ENCODE peak calls at places on chromosomes 13 and 19, in ten cellular contexts. One of them, this sample, is unnamed.

GRCh38 chr19:10105241-10106099 is 692 bp upstream of the PPAN start:
- DNase-seq in fibroblast of lung: no peak
- DNase-seq in HS-5: no peak
- DNase-seq in activated naive CD8-positive, alpha-beta T cell treated with anti-CD3 and anti-CD28 coated beads, Interleukin-2, amount 50 U/mL, for 16 hours: peak
- DNase-seq in CD4-positive, alpha-beta memory T cell: no peak
- DNase-seq in activated naive CD4-positive, alpha-beta T cell treated with anti-CD3 and anti-CD28 coated beads, Interleukin-2, amount 50 U/mL, for 72 hours: peak
- DNase-seq in bronchial epithelial cell: no peak
- DNase-seq in A549: no peak
- DNase-seq in SK-N-MC: no peak
- DNase-seq in T-helper 2 cell: peak
- DNase-seq in this sample: no peak

GRCh38 chr13:63910406-63910957 is 2494.8 kb upstream of the PCDH20 start:
- DNase-seq in fibroblast of lung: peak
- DNase-seq in HS-5: no peak
- DNase-seq in activated naive CD8-positive, alpha-beta T cell treated with anti-CD3 and anti-CD28 coated beads, Interleukin-2, amount 50 U/mL, for 16 hours: no peak
- DNase-seq in CD4-positive, alpha-beta memory T cell: no peak
- DNase-seq in activated naive CD4-positive, alpha-beta T cell treated with anti-CD3 and anti-CD28 coated beads, Interleukin-2, amount 50 U/mL, for 72 hours: no peak
- DNase-seq in bronchial epithelial cell: no peak
- DNase-seq in A549: no peak
- DNase-seq in SK-N-MC: no peak
- DNase-seq in T-helper 2 cell: no peak
- DNase-seq in this sample: no peak

GRCh38 chr13:100707818-100708740 is 33.5 kb upstream of the TMTC4 start:
- DNase-seq in fibroblast of lung: no peak
- DNase-seq in HS-5: no peak
- DNase-seq in activated naive CD8-positive, alpha-beta T cell treated with anti-CD3 and anti-CD28 coated beads, Interleukin-2, amount 50 U/mL, for 16 hours: no peak
- DNase-seq in CD4-positive, alpha-beta memory T cell: no peak
- DNase-seq in activated naive CD4-positive, alpha-beta T cell treated with anti-CD3 and anti-CD28 coated beads, Interleukin-2, amount 50 U/mL, for 72 hours: peak
- DNase-seq in bronchial epithelial cell: peak
- DNase-seq in A549: no peak
- DNase-seq in SK-N-MC: no peak
- DNase-seq in T-helper 2 cell: no peak
- DNase-seq in this sample: no peak

GRCh38 chr13:30466841-30467252 is 1.1 kb upstream of the HMGB1 start:
- DNase-seq in fibroblast of lung: no peak
- DNase-seq in HS-5: no peak
- DNase-seq in activated naive CD8-positive, alpha-beta T cell treated with anti-CD3 and anti-CD28 coated beads, Interleukin-2, amount 50 U/mL, for 16 hours: no peak
- DNase-seq in CD4-positive, alpha-beta memory T cell: no peak
- DNase-seq in activated naive CD4-positive, alpha-beta T cell treated with anti-CD3 and anti-CD28 coated beads, Interleukin-2, amount 50 U/mL, for 72 hours: no peak
- DNase-seq in bronchial epithelial cell: no peak
- DNase-seq in A549: no peak
- DNase-seq in SK-N-MC: no peak
- DNase-seq in T-helper 2 cell: peak
- DNase-seq in this sample: no peak

GRCh38 chr19:56725829-56726424 is 54.4 kb upstream of the ZNF835 start:
- DNase-seq in fibroblast of lung: peak
- DNase-seq in HS-5: no peak
- DNase-seq in activated naive CD8-positive, alpha-beta T cell treated with anti-CD3 and anti-CD28 coated beads, Interleukin-2, amount 50 U/mL, for 16 hours: no peak
- DNase-seq in CD4-positive, alpha-beta memory T cell: no peak
- DNase-seq in activated naive CD4-positive, alpha-beta T cell treated with anti-CD3 and anti-CD28 coated beads, Interleukin-2, amount 50 U/mL, for 72 hours: no peak
- DNase-seq in bronchial epithelial cell: no peak
- DNase-seq in A549: no peak
- DNase-seq in SK-N-MC: no peak
- DNase-seq in T-helper 2 cell: no peak
- DNase-seq in this sample: peak

GRCh38 chr19:39563408-39563807 is 23.4 kb upstream of the EID2 start:
- DNase-seq in fibroblast of lung: no peak
- DNase-seq in HS-5: peak
- DNase-seq in activated naive CD8-positive, alpha-beta T cell treated with anti-CD3 and anti-CD28 coated beads, Interleukin-2, amount 50 U/mL, for 16 hours: no peak
- DNase-seq in CD4-positive, alpha-beta memory T cell: no peak
- DNase-seq in activated naive CD4-positive, alpha-beta T cell treated with anti-CD3 and anti-CD28 coated beads, Interleukin-2, amount 50 U/mL, for 72 hours: no peak
- DNase-seq in bronchial epithelial cell: peak
- DNase-seq in A549: no peak
- DNase-seq in SK-N-MC: no peak
- DNase-seq in T-helper 2 cell: no peak
- DNase-seq in this sample: no peak

GRCh38 chr19:35143818-35144217 is 763 bp downstream of the FXYD7 start:
- DNase-seq in fibroblast of lung: no peak
- DNase-seq in HS-5: no peak
- DNase-seq in activated naive CD8-positive, alpha-beta T cell treated with anti-CD3 and anti-CD28 coated beads, Interleukin-2, amount 50 U/mL, for 16 hours: no peak
- DNase-seq in CD4-positive, alpha-beta memory T cell: no peak
- DNase-seq in activated naive CD4-positive, alpha-beta T cell treated with anti-CD3 and anti-CD28 coated beads, Interleukin-2, amount 50 U/mL, for 72 hours: no peak
- DNase-seq in bronchial epithelial cell: no peak
- DNase-seq in A549: no peak
- DNase-seq in SK-N-MC: no peak
- DNase-seq in T-helper 2 cell: no peak
- DNase-seq in this sample: peak

GRCh38 chr19:47225746-47226425 is 5.1 kb downstream of the BBC3 start:
- DNase-seq in fibroblast of lung: peak
- DNase-seq in HS-5: no peak
- DNase-seq in activated naive CD8-positive, alpha-beta T cell treated with anti-CD3 and anti-CD28 coated beads, Interleukin-2, amount 50 U/mL, for 16 hours: peak
- DNase-seq in CD4-positive, alpha-beta memory T cell: peak
- DNase-seq in activated naive CD4-positive, alpha-beta T cell treated with anti-CD3 and anti-CD28 coated beads, Interleukin-2, amount 50 U/mL, for 72 hours: peak
- DNase-seq in bronchial epithelial cell: peak
- DNase-seq in A549: peak
- DNase-seq in SK-N-MC: no peak
- DNase-seq in T-helper 2 cell: peak
- DNase-seq in this sample: peak

GRCh38 chr13:31049833-31050232 is 111.9 kb downstream of the HSPH1 start:
- DNase-seq in fibroblast of lung: no peak
- DNase-seq in HS-5: no peak
- DNase-seq in activated naive CD8-positive, alpha-beta T cell treated with anti-CD3 and anti-CD28 coated beads, Interleukin-2, amount 50 U/mL, for 16 hours: no peak
- DNase-seq in CD4-positive, alpha-beta memory T cell: no peak
- DNase-seq in activated naive CD4-positive, alpha-beta T cell treated with anti-CD3 and anti-CD28 coated beads, Interleukin-2, amount 50 U/mL, for 72 hours: no peak
- DNase-seq in bronchial epithelial cell: no peak
- DNase-seq in A549: no peak
- DNase-seq in SK-N-MC: no peak
- DNase-seq in T-helper 2 cell: no peak
- DNase-seq in this sample: no peak

GRCh38 chr13:112455476-112456059 is 79.4 kb downstream of the SPACA7 start:
- DNase-seq in fibroblast of lung: no peak
- DNase-seq in HS-5: no peak
- DNase-seq in activated naive CD8-positive, alpha-beta T cell treated with anti-CD3 and anti-CD28 coated beads, Interleukin-2, amount 50 U/mL, for 16 hours: no peak
- DNase-seq in CD4-positive, alpha-beta memory T cell: no peak
- DNase-seq in activated naive CD4-positive, alpha-beta T cell treated with anti-CD3 and anti-CD28 coated beads, Interleukin-2, amount 50 U/mL, for 72 hours: no peak
- DNase-seq in bronchial epithelial cell: no peak
- DNase-seq in A549: no peak
- DNase-seq in SK-N-MC: no peak
- DNase-seq in T-helper 2 cell: no peak
- DNase-seq in this sample: no peak

GRCh38 chr13:54637377-54637776 is 1608.8 kb downstream of the OLFM4 start:
- DNase-seq in fibroblast of lung: peak
- DNase-seq in HS-5: peak
- DNase-seq in activated naive CD8-positive, alpha-beta T cell treated with anti-CD3 and anti-CD28 coated beads, Interleukin-2, amount 50 U/mL, for 16 hours: no peak
- DNase-seq in CD4-positive, alpha-beta memory T cell: no peak
- DNase-seq in activated naive CD4-positive, alpha-beta T cell treated with anti-CD3 and anti-CD28 coated beads, Interleukin-2, amount 50 U/mL, for 72 hours: no peak
- DNase-seq in bronchial epithelial cell: peak
- DNase-seq in A549: no peak
- DNase-seq in SK-N-MC: peak
- DNase-seq in T-helper 2 cell: no peak
- DNase-seq in this sample: no peak

This sample was measured in NCI-H2227 treated with DMSO at 0.1 percent for 48 hours.